ENCODE peak calls at places on chromosomes 6 and 20, in seven cellular contexts. M is body of pancreas, J is astrocyte, E is fibroblast of mammary gland, L is OCI-LY7, V is lung, C is Calu3. I is an unnamed sample.

GRCh38 chr20:32629813-32630212 is 43.9 kb downstream of the C20orf203 start:
- DNase-seq in L (no peak), C (no peak), M (no peak), J (no peak), V (no peak), E (no peak), I (no peak)

GRCh38 chr6:28710466-28711191 is 184.9 kb downstream of the GPX5 start:
- DNase-seq in V (no peak), J (peak; percentile 47), C (no peak), L (peak; percentile 5), E (peak; percentile 82), M (no peak), I (no peak)

GRCh38 chr6:149864578-149865535 is 698 bp upstream of the LRP11 start:
- DNase-seq in J (peak; percentile 48), C (no peak), E (peak; percentile 81), V (no peak), L (peak; percentile 81), M (peak; percentile 68), I (peak; percentile 72)

GRCh38 chr6:91082311-91082803 is 495.5 kb upstream of the MAP3K7 start:
- DNase-seq in M (no peak), L (no peak), V (no peak), C (no peak), E (peak; percentile 3), J (peak; percentile 71), I (no peak)

GRCh38 chr6:140956567-140957306 is 1176.0 kb upstream of the GJE1 start:
- DNase-seq in J (no peak), C (no peak), M (no peak), E (peak; percentile 68), L (no peak), V (no peak), I (no peak)

GRCh38 chr6:129493396-129493902 is 216.5 kb downstream of the ARHGAP18 start:
- DNase-seq in M (no peak), L (no peak), C (no peak), J (peak; percentile 69), E (peak; percentile 47), V (no peak), I (no peak)

GRCh38 chr6:144675231-144675861 is 390.2 kb downstream of the UTRN start:
- DNase-seq in E (peak; percentile 31), M (peak; percentile 62), L (no peak), V (peak; percentile 45), J (peak; percentile 81), C (no peak), I (no peak)

GRCh38 chr6:96659084-96659845 is 96.3 kb downstream of the FHL5 start:
- DNase-seq in M (no peak), C (no peak), V (no peak), J (no peak), E (no peak), L (no peak), I (no peak)

GRCh38 chr20:53829706-53830521 is 236.3 kb upstream of the ZNF217 start:
- DNase-seq in V (no peak), E (peak; percentile 75), L (peak; percentile 81), C (no peak), M (peak; percentile 7), J (peak; percentile 64), I (no peak)

GRCh38 chr6:129886401-129887155 is 25.5 kb upstream of the TMEM244 start:
- DNase-seq in V (no peak), C (no peak), L (no peak), E (no peak), M (no peak), J (no peak), I (no peak)

GRCh38 chr20:22502731-22503191 is 81.6 kb downstream of the FOXA2 start:
- DNase-seq in C (no peak), M (peak; percentile 31), E (no peak), L (no peak), V (no peak), J (no peak), I (no peak)

GRCh38 chr20:7650081-7650480 is 290.2 kb downstream of the HAO1 start:
- DNase-seq in E (no peak), M (no peak), J (no peak), V (no peak), L (peak; percentile 66), C (no peak), I (no peak)

GRCh38 chr6:44234101-44235090 is 11.0 kb downstream of the SLC29A1 start:
- DNase-seq in E (peak; percentile 79), V (no peak), J (peak; percentile 78), C (peak; percentile 75), M (peak; percentile 72), L (peak; percentile 62), I (peak; percentile 71)

GRCh38 chr6:36839819-36840379 is 655 bp upstream of the CPNE5 start:
- DNase-seq in E (no peak), C (peak; percentile 67), J (no peak), M (peak; percentile 28), V (no peak), L (peak; percentile 11), I (peak; percentile 73)

GRCh38 chr6:129251669-129252376 is 368.9 kb downstream of the LAMA2 start:
- DNase-seq in M (peak; percentile 62), J (peak; percentile 61), C (peak; percentile 60), E (peak; percentile 75), L (peak; percentile 53), V (no peak), I (peak; percentile 35)

GRCh38 chr20:2619961-2620595 is 32.4 kb upstream of the NOP56 start:
- DNase-seq in L (no peak), C (no peak), M (no peak), E (peak; percentile 69), J (peak; percentile 10), V (no peak), I (no peak)

GRCh38 chr20:49318430-49319203 is 40.8 kb upstream of the ZNFX1 start:
- DNase-seq in M (no peak), C (no peak), V (no peak), E (no peak), J (no peak), L (no peak), I (no peak)

GRCh38 chr20:23125159-23125558 is 39.0 kb upstream of the CD93 start:
- DNase-seq in M (no peak), L (no peak), E (no peak), J (no peak), V (no peak), C (no peak), I (no peak)

GRCh38 chr6:85468326-85468725 is 18.4 kb downstream of the NT5E start:
- DNase-seq in L (no peak), E (peak; percentile 60), M (no peak), C (no peak), J (no peak), V (no peak), I (no peak)

GRCh38 chr6:169839029-169839481 is 87.6 kb downstream of the ERMARD start:
- DNase-seq in L (no peak), J (no peak), V (peak; percentile 21), C (no peak), E (no peak), M (no peak), I (no peak)
- TF ChIP-seq CTCF in L (no peak), J (no peak), V (no peak), C (no peak), E (no peak), M (no peak), I (no peak)

GRCh38 chr20:43984587-43984986 is 69.9 kb downstream of the TOX2 start:
- DNase-seq in M (no peak), J (no peak), L (no peak), V (no peak), E (no peak), C (no peak), I (no peak)
- TF ChIP-seq CTCF in M (no peak), J (no peak), L (no peak), V (no peak), E (no peak), C (no peak), I (no peak)

GRCh38 chr6:118505656-118506055 is 42.4 kb upstream of the PLN start:
- DNase-seq in L (no peak), J (no peak), E (no peak), V (no peak), M (no peak), C (no peak), I (no peak)

GRCh38 chr6:118506071-118506638 is 41.9 kb upstream of the PLN start:
- DNase-seq in E (no peak), L (no peak), V (no peak), J (peak; percentile 24), M (no peak), C (no peak), I (no peak)

GRCh38 chr6:118507636-118508035 is 40.5 kb upstream of the PLN start:
- DNase-seq in C (no peak), E (no peak), L (no peak), V (no peak), J (no peak), M (no peak), I (no peak)

GRCh38 chr6:118511930-118512715 is 36.0 kb upstream of the PLN start:
- DNase-seq in J (no peak), V (no peak), C (no peak), L (no peak), M (no peak), E (no peak), I (no peak)

DNA sequence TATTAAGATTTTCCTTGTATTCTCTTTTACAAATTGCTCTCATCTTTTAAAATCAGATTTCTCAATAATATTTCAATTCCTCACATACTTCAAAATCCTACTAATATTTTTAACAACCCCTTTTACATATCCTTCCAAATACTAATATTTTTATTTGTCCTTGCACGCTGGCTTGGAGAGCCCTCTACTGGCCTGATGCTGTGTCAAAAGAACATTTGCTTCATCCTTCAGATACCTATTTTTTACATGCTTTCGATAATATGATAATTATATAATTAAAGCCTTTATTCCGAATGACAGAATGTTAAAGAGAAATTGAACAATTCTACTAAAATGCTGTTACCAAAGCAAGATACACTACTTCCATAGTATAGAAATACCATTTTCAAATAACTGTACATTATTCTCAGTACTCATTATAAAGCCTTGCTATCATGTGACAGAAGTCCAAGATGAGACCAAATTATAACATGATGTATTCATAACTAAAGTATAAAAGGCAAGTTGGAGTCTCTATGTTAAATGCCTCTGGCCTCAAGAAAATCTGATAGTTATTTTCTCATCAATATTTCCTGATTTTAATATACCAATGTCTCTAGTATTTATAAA is 39.0 kb upstream of the PLN start:
- DNase-seq in J (peak; percentile 22), C (peak; percentile 34), E (peak; percentile 54), V (no peak), M (peak; percentile 13), L (peak; percentile 11), I (no peak)
- TF ChIP-seq CTCF in J (peak; percentile 65), C (no peak), E (peak; percentile 76), V (no peak), M (peak; percentile 41), L (peak; percentile 92), I (peak; percentile 43)

DNA sequence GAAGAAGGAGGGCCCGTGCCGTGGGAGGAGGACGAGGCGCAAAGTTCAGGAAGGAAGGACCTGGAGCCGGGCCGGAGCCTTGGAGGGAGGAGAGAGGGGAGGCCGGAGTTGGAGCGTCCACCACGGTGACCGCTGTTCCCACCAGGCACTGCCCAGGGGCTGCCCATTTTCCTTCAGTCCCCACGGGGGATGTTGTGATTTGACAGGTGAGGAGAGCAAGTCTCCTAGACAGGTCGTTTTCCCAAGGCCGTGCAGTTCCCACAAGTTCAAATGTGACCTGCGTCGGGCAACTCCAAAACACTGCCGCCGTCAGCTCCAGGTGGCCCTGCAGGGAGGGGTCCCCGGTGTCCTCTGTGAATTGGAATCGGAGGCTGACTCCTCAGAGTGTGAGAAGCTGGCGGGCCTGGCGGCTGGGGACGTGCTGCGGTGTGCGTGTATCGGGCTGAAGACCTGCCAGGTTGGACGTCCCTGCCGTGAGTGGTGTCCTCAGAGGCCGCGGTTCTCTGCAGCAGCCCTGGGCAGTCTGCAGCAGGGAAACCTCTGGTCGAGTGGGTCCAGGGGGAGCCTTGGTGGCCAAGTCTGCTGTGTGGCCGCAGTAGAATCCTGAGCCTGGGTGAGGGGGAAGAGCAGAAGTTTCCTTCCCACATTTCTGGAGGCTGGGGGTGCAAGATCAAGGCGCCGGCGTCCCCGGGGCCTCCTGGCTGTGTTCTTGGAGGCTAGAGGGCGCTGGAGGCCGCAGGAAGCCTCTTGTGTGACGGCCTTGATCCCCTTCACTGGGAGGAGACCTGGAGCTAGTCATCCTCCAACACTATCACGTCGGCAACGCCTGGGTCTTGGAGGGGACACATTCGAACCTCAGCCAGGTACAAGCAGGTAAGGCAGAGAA is 115.0 kb upstream of the FRMD1 start:
- DNase-seq in J (no peak), E (no peak), C (no peak), L (peak; percentile 1), M (no peak), V (no peak), I (no peak)
- TF ChIP-seq CTCF in J (no peak), E (no peak), C (no peak), L (peak; percentile 19), M (no peak), V (no peak), I (no peak)

I was measured in GM13976.